ENCODE peak calls at places on chromosomes 13 and 19, in ten cellular contexts. One of them, this sample, is unnamed.
A peak's percentile ranks its signal among the peaks of the same experiment; 100 is the strongest.

GRCh38 chr19:42554046-42554575 is 25.8 kb upstream of the CEACAM1 start:
- DNase-seq in EH: no peak
- DNase-seq in hippocampal formation: no peak
- DNase-seq in NCI-H2081: no peak
- DNase-seq in NCI-H1092 treated with DMSO at 0.1 percent for 48 hours: no peak
- DNase-seq in aorta: no peak
- DNase-seq in WTC11: no peak
- DNase-seq in breast epithelium: no peak
- DNase-seq in germinal center: no peak
- DNase-seq in head of caudate nucleus: no peak
- DNase-seq in this sample: no peak

GRCh38 chr19:13163609-13164364 is 13.6 kb downstream of the IER2 start:
- DNase-seq in EH: peak; percentile 94
- DNase-seq in hippocampal formation: no peak
- DNase-seq in NCI-H2081: peak; percentile 22
- DNase-seq in NCI-H1092 treated with DMSO at 0.1 percent for 48 hours: peak; percentile 36
- DNase-seq in aorta: peak; percentile 91
- DNase-seq in WTC11: peak; percentile 80
- DNase-seq in breast epithelium: peak; percentile 79
- DNase-seq in germinal center: peak; percentile 45
- DNase-seq in head of caudate nucleus: peak; percentile 41
- DNase-seq in this sample: peak; percentile 11

GRCh38 chr19:35717665-35718344 is at the start of gene KMT2B:
- DNase-seq in EH: no peak
- DNase-seq in hippocampal formation: peak; percentile 94
- DNase-seq in NCI-H2081: no peak
- DNase-seq in NCI-H1092 treated with DMSO at 0.1 percent for 48 hours: peak; percentile 91
- DNase-seq in aorta: peak; percentile 98
- DNase-seq in WTC11: peak; percentile 97
- DNase-seq in breast epithelium: no peak
- DNase-seq in germinal center: no peak
- DNase-seq in head of caudate nucleus: no peak
- DNase-seq in this sample: no peak

GRCh38 chr19:41927810-41928192 is 448 bp downstream of the ERFL start:
- DNase-seq in EH: no peak
- DNase-seq in hippocampal formation: no peak
- DNase-seq in NCI-H2081: no peak
- DNase-seq in NCI-H1092 treated with DMSO at 0.1 percent for 48 hours: no peak
- DNase-seq in aorta: no peak
- DNase-seq in WTC11: no peak
- DNase-seq in breast epithelium: no peak
- DNase-seq in germinal center: peak; percentile 68
- DNase-seq in head of caudate nucleus: no peak
- DNase-seq in this sample: peak; percentile 23

GRCh38 chr13:27524981-27525975 is 74.9 kb upstream of the MTIF3 start:
- DNase-seq in EH: no peak
- DNase-seq in hippocampal formation: no peak
- DNase-seq in NCI-H2081: no peak
- DNase-seq in NCI-H1092 treated with DMSO at 0.1 percent for 48 hours: peak; percentile 22
- DNase-seq in aorta: no peak
- DNase-seq in WTC11: no peak
- DNase-seq in breast epithelium: no peak
- DNase-seq in germinal center: no peak
- DNase-seq in head of caudate nucleus: no peak
- DNase-seq in this sample: no peak

GRCh38 chr13:96822900-96823299 is 171.4 kb downstream of the OXGR1 start:
- DNase-seq in EH: peak; percentile 1
- DNase-seq in hippocampal formation: no peak
- DNase-seq in NCI-H2081: peak; percentile 64
- DNase-seq in NCI-H1092 treated with DMSO at 0.1 percent for 48 hours: peak; percentile 38
- DNase-seq in aorta: no peak
- DNase-seq in WTC11: peak; percentile 55
- DNase-seq in breast epithelium: no peak
- DNase-seq in germinal center: no peak
- DNase-seq in head of caudate nucleus: no peak
- DNase-seq in this sample: no peak

GRCh38 chr19:11041966-11042627 is 47.2 kb upstream of the LDLR start:
- DNase-seq in EH: no peak
- DNase-seq in hippocampal formation: no peak
- DNase-seq in NCI-H2081: no peak
- DNase-seq in NCI-H1092 treated with DMSO at 0.1 percent for 48 hours: no peak
- DNase-seq in aorta: peak; percentile 61
- DNase-seq in WTC11: no peak
- DNase-seq in breast epithelium: peak; percentile 76
- DNase-seq in germinal center: no peak
- DNase-seq in head of caudate nucleus: no peak
- DNase-seq in this sample: no peak

GRCh38 chr19:53254451-53255341 is at the start of gene ZNF677:
- DNase-seq in EH: peak; percentile 86
- DNase-seq in hippocampal formation: peak; percentile 86
- DNase-seq in NCI-H2081: no peak
- DNase-seq in NCI-H1092 treated with DMSO at 0.1 percent for 48 hours: peak; percentile 69
- DNase-seq in aorta: peak; percentile 98
- DNase-seq in WTC11: peak; percentile 90
- DNase-seq in breast epithelium: peak; percentile 91
- DNase-seq in germinal center: peak; percentile 64
- DNase-seq in head of caudate nucleus: peak; percentile 96
- DNase-seq in this sample: peak; percentile 72

GRCh38 chr19:50909240-50910070 is 1.7 kb downstream of the KLK4 start:
- DNase-seq in EH: peak; percentile 22
- DNase-seq in hippocampal formation: no peak
- DNase-seq in NCI-H2081: peak; percentile 55
- DNase-seq in NCI-H1092 treated with DMSO at 0.1 percent for 48 hours: no peak
- DNase-seq in aorta: no peak
- DNase-seq in WTC11: peak; percentile 100
- DNase-seq in breast epithelium: no peak
- DNase-seq in germinal center: peak; percentile 82
- DNase-seq in head of caudate nucleus: peak; percentile 13
- DNase-seq in this sample: no peak

GRCh38 chr13:110711778-110712070 is 1.8 kb upstream of the ING1 start:
- DNase-seq in EH: peak; percentile 31
- DNase-seq in hippocampal formation: peak; percentile 31
- DNase-seq in NCI-H2081: no peak
- DNase-seq in NCI-H1092 treated with DMSO at 0.1 percent for 48 hours: peak; percentile 76
- DNase-seq in aorta: no peak
- DNase-seq in WTC11: no peak
- DNase-seq in breast epithelium: no peak
- DNase-seq in germinal center: no peak
- DNase-seq in head of caudate nucleus: no peak
- DNase-seq in this sample: no peak

GRCh38 chr19:52640916-52641315 is 2.8 kb upstream of the ZNF83 start:
- DNase-seq in EH: peak; percentile 7
- DNase-seq in hippocampal formation: no peak
- DNase-seq in NCI-H2081: no peak
- DNase-seq in NCI-H1092 treated with DMSO at 0.1 percent for 48 hours: no peak
- DNase-seq in aorta: no peak
- DNase-seq in WTC11: peak; percentile 86
- DNase-seq in breast epithelium: no peak
- DNase-seq in germinal center: no peak
- DNase-seq in head of caudate nucleus: no peak
- DNase-seq in this sample: no peak

GRCh38 chr13:59690857-59691500 is 472.7 kb downstream of the DIAPH3 start:
- DNase-seq in EH: peak; percentile 40
- DNase-seq in hippocampal formation: no peak
- DNase-seq in NCI-H2081: no peak
- DNase-seq in NCI-H1092 treated with DMSO at 0.1 percent for 48 hours: no peak
- DNase-seq in aorta: no peak
- DNase-seq in WTC11: no peak
- DNase-seq in breast epithelium: no peak
- DNase-seq in germinal center: no peak
- DNase-seq in head of caudate nucleus: no peak
- DNase-seq in this sample: no peak

GRCh38 chr13:51731759-51732158 is 72.2 kb downstream of the DHRS12 start:
- DNase-seq in EH: peak; percentile 66
- DNase-seq in hippocampal formation: peak; percentile 85
- DNase-seq in NCI-H2081: no peak
- DNase-seq in NCI-H1092 treated with DMSO at 0.1 percent for 48 hours: no peak
- DNase-seq in aorta: no peak
- DNase-seq in WTC11: no peak
- DNase-seq in breast epithelium: no peak
- DNase-seq in germinal center: no peak
- DNase-seq in head of caudate nucleus: no peak
- DNase-seq in this sample: no peak

GRCh38 chr13:97932006-97932405 is 21.5 kb upstream of the IPO5 start:
- DNase-seq in EH: no peak
- DNase-seq in hippocampal formation: no peak
- DNase-seq in NCI-H2081: no peak
- DNase-seq in NCI-H1092 treated with DMSO at 0.1 percent for 48 hours: no peak
- DNase-seq in aorta: no peak
- DNase-seq in WTC11: no peak
- DNase-seq in breast epithelium: no peak
- DNase-seq in germinal center: no peak
- DNase-seq in head of caudate nucleus: no peak
- DNase-seq in this sample: no peak

GRCh38 chr19:518292-519231 is 11.3 kb downstream of the TPGS1 start:
- DNase-seq in EH: peak; percentile 30
- DNase-seq in hippocampal formation: no peak
- DNase-seq in NCI-H2081: no peak
- DNase-seq in NCI-H1092 treated with DMSO at 0.1 percent for 48 hours: no peak
- DNase-seq in aorta: no peak
- DNase-seq in WTC11: peak; percentile 79
- DNase-seq in breast epithelium: no peak
- DNase-seq in germinal center: peak; percentile 23
- DNase-seq in head of caudate nucleus: no peak
- DNase-seq in this sample: peak; percentile 27

GRCh38 chr19:55156202-55157063 is 1.1 kb downstream of the TNNI3 start:
- DNase-seq in EH: peak; percentile 71
- DNase-seq in hippocampal formation: no peak
- DNase-seq in NCI-H2081: peak; percentile 70
- DNase-seq in NCI-H1092 treated with DMSO at 0.1 percent for 48 hours: peak; percentile 39
- DNase-seq in aorta: no peak
- DNase-seq in WTC11: peak; percentile 97
- DNase-seq in breast epithelium: no peak
- DNase-seq in germinal center: peak; percentile 72
- DNase-seq in head of caudate nucleus: no peak
- DNase-seq in this sample: peak; percentile 9

GRCh38 chr19:5822181-5822844 is 17.2 kb downstream of the FUT6 start:
- DNase-seq in EH: no peak
- DNase-seq in hippocampal formation: no peak
- DNase-seq in NCI-H2081: peak; percentile 24
- DNase-seq in NCI-H1092 treated with DMSO at 0.1 percent for 48 hours: no peak
- DNase-seq in aorta: no peak
- DNase-seq in WTC11: no peak
- DNase-seq in breast epithelium: no peak
- DNase-seq in germinal center: no peak
- DNase-seq in head of caudate nucleus: no peak
- DNase-seq in this sample: no peak

GRCh38 chr19:5389353-5389752 is 48.7 kb upstream of the PTPRS start:
- DNase-seq in EH: no peak
- DNase-seq in hippocampal formation: no peak
- DNase-seq in NCI-H2081: no peak
- DNase-seq in NCI-H1092 treated with DMSO at 0.1 percent for 48 hours: no peak
- DNase-seq in aorta: no peak
- DNase-seq in WTC11: no peak
- DNase-seq in breast epithelium: no peak
- DNase-seq in germinal center: no peak
- DNase-seq in head of caudate nucleus: no peak
- DNase-seq in this sample: no peak

GRCh38 chr19:10467104-10467706 is 36.0 kb downstream of the KEAP1 start:
- DNase-seq in EH: no peak
- DNase-seq in hippocampal formation: no peak
- DNase-seq in NCI-H2081: no peak
- DNase-seq in NCI-H1092 treated with DMSO at 0.1 percent for 48 hours: no peak
- DNase-seq in aorta: no peak
- DNase-seq in WTC11: no peak
- DNase-seq in breast epithelium: no peak
- DNase-seq in germinal center: no peak
- DNase-seq in head of caudate nucleus: no peak
- DNase-seq in this sample: no peak

GRCh38 chr19:50710094-50710493 is 9.5 kb downstream of the SHANK1 start:
- DNase-seq in EH: no peak
- DNase-seq in hippocampal formation: no peak
- DNase-seq in NCI-H2081: no peak
- DNase-seq in NCI-H1092 treated with DMSO at 0.1 percent for 48 hours: peak; percentile 18
- DNase-seq in aorta: no peak
- DNase-seq in WTC11: no peak
- DNase-seq in breast epithelium: no peak
- DNase-seq in germinal center: no peak
- DNase-seq in head of caudate nucleus: no peak
- DNase-seq in this sample: no peak

GRCh38 chr19:13859361-13859880 is 17.5 kb upstream of the NANOS3 start:
- DNase-seq in EH: peak; percentile 65
- DNase-seq in hippocampal formation: no peak
- DNase-seq in NCI-H2081: no peak
- DNase-seq in NCI-H1092 treated with DMSO at 0.1 percent for 48 hours: no peak
- DNase-seq in aorta: no peak
- DNase-seq in WTC11: no peak
- DNase-seq in breast epithelium: no peak
- DNase-seq in germinal center: no peak
- DNase-seq in head of caudate nucleus: no peak
- DNase-seq in this sample: no peak

GRCh38 chr19:16355293-16356043 is 30.8 kb downstream of the KLF2 start:
- DNase-seq in EH: no peak
- DNase-seq in hippocampal formation: no peak
- DNase-seq in NCI-H2081: no peak
- DNase-seq in NCI-H1092 treated with DMSO at 0.1 percent for 48 hours: no peak
- DNase-seq in aorta: no peak
- DNase-seq in WTC11: no peak
- DNase-seq in breast epithelium: no peak
- DNase-seq in germinal center: no peak
- DNase-seq in head of caudate nucleus: no peak
- DNase-seq in this sample: peak; percentile 15

GRCh38 chr13:34750078-34750703 is 191.9 kb upstream of the NBEA start:
- DNase-seq in EH: no peak
- DNase-seq in hippocampal formation: peak; percentile 25
- DNase-seq in NCI-H2081: peak; percentile 69
- DNase-seq in NCI-H1092 treated with DMSO at 0.1 percent for 48 hours: peak; percentile 41
- DNase-seq in aorta: no peak
- DNase-seq in WTC11: peak; percentile 66
- DNase-seq in breast epithelium: no peak
- DNase-seq in germinal center: no peak
- DNase-seq in head of caudate nucleus: peak; percentile 28
- DNase-seq in this sample: no peak

GRCh38 chr13:109144693-109145437 is 515.5 kb downstream of the MYO16 start:
- DNase-seq in EH: no peak
- DNase-seq in hippocampal formation: no peak
- DNase-seq in NCI-H2081: no peak
- DNase-seq in NCI-H1092 treated with DMSO at 0.1 percent for 48 hours: no peak
- DNase-seq in aorta: no peak
- DNase-seq in WTC11: no peak
- DNase-seq in breast epithelium: no peak
- DNase-seq in germinal center: no peak
- DNase-seq in head of caudate nucleus: no peak
- DNase-seq in this sample: no peak

GRCh38 chr19:57351867-57352266 is 796 bp downstream of the ZNF304 start:
- DNase-seq in EH: peak; percentile 16
- DNase-seq in hippocampal formation: no peak
- DNase-seq in NCI-H2081: no peak
- DNase-seq in NCI-H1092 treated with DMSO at 0.1 percent for 48 hours: no peak
- DNase-seq in aorta: no peak
- DNase-seq in WTC11: no peak
- DNase-seq in breast epithelium: no peak
- DNase-seq in germinal center: peak; percentile 7
- DNase-seq in head of caudate nucleus: no peak
- DNase-seq in this sample: no peak

GRCh38 chr13:28753208-28753892 is 34.6 kb upstream of the SLC46A3 start:
- DNase-seq in EH: peak; percentile 97
- DNase-seq in hippocampal formation: no peak
- DNase-seq in NCI-H2081: no peak
- DNase-seq in NCI-H1092 treated with DMSO at 0.1 percent for 48 hours: no peak
- DNase-seq in aorta: peak; percentile 79
- DNase-seq in WTC11: peak; percentile 36
- DNase-seq in breast epithelium: peak; percentile 65
- DNase-seq in germinal center: no peak
- DNase-seq in head of caudate nucleus: no peak
- DNase-seq in this sample: no peak

GRCh38 chr13:106513025-106513424 is 22.4 kb downstream of the EFNB2 start:
- DNase-seq in EH: peak; percentile 44
- DNase-seq in hippocampal formation: peak; percentile 41
- DNase-seq in NCI-H2081: no peak
- DNase-seq in NCI-H1092 treated with DMSO at 0.1 percent for 48 hours: no peak
- DNase-seq in aorta: no peak
- DNase-seq in WTC11: no peak
- DNase-seq in breast epithelium: no peak
- DNase-seq in germinal center: no peak
- DNase-seq in head of caudate nucleus: no peak
- DNase-seq in this sample: no peak

GRCh38 chr13:30105381-30105780 is 202.0 kb downstream of the KATNAL1 start:
- DNase-seq in EH: no peak
- DNase-seq in hippocampal formation: no peak
- DNase-seq in NCI-H2081: no peak
- DNase-seq in NCI-H1092 treated with DMSO at 0.1 percent for 48 hours: no peak
- DNase-seq in aorta: no peak
- DNase-seq in WTC11: peak; percentile 50
- DNase-seq in breast epithelium: no peak
- DNase-seq in germinal center: no peak
- DNase-seq in head of caudate nucleus: no peak
- DNase-seq in this sample: no peak